ENCODE peak calls at places on chromosomes 11 and 22, in nine cellular contexts. E, N, L, O, F, J, R, Y and T are unnamed samples.

GRCh38 chr11:69062169-69062855 is 13.6 kb downstream of the TPCN2 start:
- DNase-seq in E (no peak), N (no peak), L (no peak), O (no peak), F (no peak), J (no peak), R (no peak), Y (no peak), T (no peak)

GRCh38 chr11:3086114-3086513 is 28.9 kb upstream of the CARS1 start:
- DNase-seq in E (no peak), N (no peak), L (no peak), O (no peak), F (no peak), J (no peak), R (no peak), Y (no peak), T (no peak)

GRCh38 chr11:124085583-124085982 is 29.7 kb upstream of the VWA5A start:
- DNase-seq in E (no peak), N (no peak), L (no peak), O (peak; percentile 64), F (no peak), J (no peak), R (no peak), Y (no peak), T (no peak)

GRCh38 chr11:88402192-88402715 is 64.7 kb upstream of the CTSC start:
- DNase-seq in E (peak; percentile 87), N (no peak), L (peak; percentile 34), O (peak; percentile 94), F (no peak), J (no peak), R (peak; percentile 92), Y (no peak), T (no peak)

GRCh38 chr11:62732830-62733229 is 4.5 kb downstream of the TTC9C start:
- DNase-seq in E (peak; percentile 32), N (no peak), L (no peak), O (peak; percentile 46), F (no peak), J (no peak), R (peak; percentile 28), Y (no peak), T (no peak)

GRCh38 chr11:46272816-46273427 is 4.5 kb upstream of the CREB3L1 start:
- DNase-seq in E (peak; percentile 74), N (peak; percentile 83), L (peak; percentile 86), O (peak; percentile 82), F (peak; percentile 77), J (no peak), R (peak; percentile 51), Y (peak; percentile 78), T (peak; percentile 85)

GRCh38 chr22:19004471-19004870 is 68.4 kb upstream of the PRODH start:
- DNase-seq in E (no peak), N (no peak), L (no peak), O (no peak), F (no peak), J (no peak), R (no peak), Y (no peak), T (no peak)

GRCh38 chr22:23520875-23521441 is 59.1 kb downstream of the IGLL1 start:
- DNase-seq in E (peak; percentile 62), N (peak; percentile 74), L (no peak), O (peak; percentile 38), F (no peak), J (no peak), R (peak; percentile 25), Y (no peak), T (peak; percentile 78)

GRCh38 chr22:23782649-23783048 is 4.1 kb upstream of the SMARCB1 start:
- DNase-seq in E (no peak), N (no peak), L (no peak), O (no peak), F (no peak), J (no peak), R (no peak), Y (no peak), T (no peak)

GRCh38 chr11:72144807-72145565 is 9.5 kb downstream of the FOLR3 start:
- DNase-seq in E (peak; percentile 82), N (no peak), L (peak; percentile 63), O (peak; percentile 90), F (no peak), J (no peak), R (no peak), Y (no peak), T (no peak)

GRCh38 chr22:34966980-34967379 is 99.0 kb upstream of the ISX start:
- DNase-seq in E (peak; percentile 26), N (no peak), L (no peak), O (peak; percentile 8), F (no peak), J (no peak), R (no peak), Y (no peak), T (no peak)

GRCh38 chr11:120129570-120129969 is 8.3 kb downstream of the TRIM29 start:
- DNase-seq in E (no peak), N (peak; percentile 56), L (no peak), O (no peak), F (no peak), J (no peak), R (no peak), Y (peak; percentile 43), T (peak; percentile 55)

GRCh38 chr11:108967571-108967970 is 302.7 kb downstream of the DDX10 start:
- DNase-seq in E (peak; percentile 63), N (no peak), L (peak; percentile 55), O (no peak), F (no peak), J (no peak), R (no peak), Y (no peak), T (peak; percentile 65)

GRCh38 chr11:69327741-69328191 is 33.8 kb downstream of the MYEOV start:
- DNase-seq in E (no peak), N (peak; percentile 44), L (no peak), O (no peak), F (peak; percentile 46), J (no peak), R (no peak), Y (peak; percentile 43), T (peak; percentile 33)

GRCh38 chr11:68038226-68038717 is 553 bp upstream of the TCIRG1 start:
- DNase-seq in E (no peak), N (peak; percentile 63), L (no peak), O (no peak), F (no peak), J (no peak), R (no peak), Y (peak; percentile 72), T (no peak)

GRCh38 chr22:43279867-43280519 is 63.2 kb downstream of the SCUBE1 start:
- DNase-seq in E (no peak), N (no peak), L (no peak), O (no peak), F (no peak), J (no peak), R (no peak), Y (no peak), T (no peak)

GRCh38 chr11:3155691-3156258 is 9.3 kb downstream of the OSBPL5 start:
- DNase-seq in E (peak; percentile 77), N (no peak), L (peak; percentile 80), O (no peak), F (no peak), J (no peak), R (no peak), Y (peak; percentile 44), T (peak; percentile 59)

GRCh38 chr11:132942611-132943324 is 589.5 kb downstream of the OPCML start:
- DNase-seq in E (no peak), N (no peak), L (peak; percentile 35), O (no peak), F (no peak), J (no peak), R (no peak), Y (no peak), T (no peak)

GRCh38 chr11:120708511-120709183 is 197.1 kb downstream of the GRIK4 start:
- DNase-seq in E (no peak), N (no peak), L (no peak), O (no peak), F (no peak), J (no peak), R (no peak), Y (no peak), T (no peak)

GRCh38 chr11:9951714-9952275 is 287.9 kb downstream of the SWAP70 start:
- DNase-seq in E (peak; percentile 63), N (no peak), L (no peak), O (peak; percentile 33), F (no peak), J (no peak), R (no peak), Y (no peak), T (no peak)

GRCh38 chr11:13680501-13681264 is 12.2 kb downstream of the FAR1 start:
- DNase-seq in E (no peak), N (no peak), L (no peak), O (peak; percentile 42), F (no peak), J (peak; percentile 9), R (no peak), Y (no peak), T (no peak)

GRCh38 chr11:1659478-1659877 is 29.9 kb downstream of the KRTAP5-5 start:
- DNase-seq in E (no peak), N (peak; percentile 40), L (no peak), O (no peak), F (no peak), J (no peak), R (no peak), Y (peak; percentile 32), T (no peak)

GRCh38 chr11:6608726-6609501 is 3.1 kb downstream of the TAF10 start:
- DNase-seq in E (no peak), N (no peak), L (no peak), O (no peak), F (peak; percentile 53), J (no peak), R (no peak), Y (no peak), T (peak; percentile 84)

GRCh38 chr22:35191412-35191811 is 65.9 kb upstream of the HMGXB4 start:
- DNase-seq in E (peak; percentile 1), N (no peak), L (no peak), O (peak; percentile 8), F (no peak), J (no peak), R (peak; percentile 43), Y (no peak), T (no peak)

GRCh38 chr11:64745523-64746328 is 1.8 kb upstream of the RASGRP2 start:
- DNase-seq in E (peak; percentile 47), N (peak; percentile 88), L (peak; percentile 82), O (peak; percentile 80), F (peak; percentile 92), J (peak; percentile 66), R (peak; percentile 47), Y (peak; percentile 88), T (peak; percentile 97)

GRCh38 chr11:35318309-35318708 is 101.0 kb downstream of the SLC1A2 start:
- DNase-seq in E (no peak), N (no peak), L (no peak), O (no peak), F (no peak), J (no peak), R (no peak), Y (no peak), T (no peak)

GRCh38 chr11:10326080-10326964 is 21.4 kb downstream of the ADM start:
- DNase-seq in E (peak; percentile 34), N (no peak), L (no peak), O (peak; percentile 47), F (no peak), J (no peak), R (peak; percentile 42), Y (no peak), T (peak; percentile 81)

GRCh38 chr22:21451545-21452520 is 15.4 kb upstream of the TMEM191C start:
- DNase-seq in E (no peak), N (peak; percentile 35), L (no peak), O (no peak), F (peak; percentile 36), J (no peak), R (no peak), Y (peak; percentile 30), T (peak; percentile 28)

GRCh38 chr11:75465701-75466531 is 32.9 kb upstream of the KLHL35 start:
- DNase-seq in E (peak; percentile 48), N (no peak), L (peak; percentile 82), O (peak; percentile 63), F (no peak), J (no peak), R (peak; percentile 56), Y (no peak), T (no peak)

GRCh38 chr11:2943711-2944118 is 14.5 kb upstream of the PHLDA2 start:
- DNase-seq in E (no peak), N (peak; percentile 66), L (no peak), O (no peak), F (no peak), J (no peak), R (no peak), Y (peak; percentile 81), T (no peak)

GRCh38 chr11:120608061-120608460 is 96.5 kb downstream of the GRIK4 start:
- DNase-seq in E (no peak), N (no peak), L (no peak), O (no peak), F (no peak), J (no peak), R (no peak), Y (no peak), T (no peak)